ENCODE peak calls at places on chromosome 17, in nine cellular contexts. B is hepatocyte, V is GM23338, R is OCI-LY7, E is PC-3, C is MM.1S, N is GM23248, X is SK-N-SH, U is HCT116. I is an unnamed sample.
A peak's percentile ranks its signal among the peaks of the same experiment; 100 is the strongest.

GRCh38 chr17:49972486-49973270 is 3.7 kb downstream of the DLX4 start:
- DNase-seq in B (no peak), V (peak; percentile 67), R (no peak), E (no peak), C (no peak), N (peak; percentile 39), X (no peak), U (no peak), I (peak; percentile 65)

GRCh38 chr17:935485-935884 is 44.1 kb downstream of the NXN start:
- DNase-seq in B (no peak), V (no peak), R (no peak), E (peak; percentile 18), C (no peak), N (no peak), X (no peak), U (peak; percentile 73), I (no peak)

GRCh38 chr17:44981221-44981968 is 13.3 kb upstream of the C1QL1 start:
- DNase-seq in B (peak; percentile 45), V (no peak), R (no peak), E (peak; percentile 92), C (no peak), N (peak; percentile 30), X (no peak), U (no peak), I (no peak)

GRCh38 chr17:80758793-80759673 is 214.4 kb downstream of the RPTOR start:
- DNase-seq in B (no peak), V (no peak), R (no peak), E (no peak), C (no peak), N (peak; percentile 42), X (no peak), U (no peak), I (no peak)

GRCh38 chr17:66777689-66778225 is 57.2 kb upstream of the CACNG5 start:
- DNase-seq in B (peak; percentile 23), V (peak; percentile 93), R (no peak), E (no peak), C (no peak), N (peak; percentile 10), X (no peak), U (no peak), I (peak; percentile 37)

GRCh38 chr17:48048321-48049140 is at the start of gene NFE2L1:
- DNase-seq in B (peak; percentile 93), V (peak; percentile 89), R (peak; percentile 65), E (peak; percentile 90), C (peak; percentile 82), N (peak; percentile 96), X (peak; percentile 94), U (peak; percentile 96), I (no peak)

GRCh38 chr17:59377410-59377809 is 46.0 kb downstream of the YPEL2 start:
- DNase-seq in B (no peak), V (no peak), R (no peak), E (no peak), C (no peak), N (peak; percentile 55), X (peak; percentile 67), U (no peak), I (no peak)

GRCh38 chr17:77824780-77825280 is 133.7 kb upstream of the TNRC6C start:
- DNase-seq in B (no peak), V (no peak), R (no peak), E (no peak), C (no peak), N (no peak), X (peak; percentile 19), U (no peak), I (no peak)

GRCh38 chr17:83161298-83162034 is 82.1 kb downstream of the METRNL start:
- DNase-seq in B (peak; percentile 30), V (no peak), R (no peak), E (peak; percentile 12), C (no peak), N (peak; percentile 89), X (no peak), U (no peak), I (no peak)

GRCh38 chr17:40301315-40301714 is 7.7 kb upstream of the RARA start:
- DNase-seq in B (no peak), V (peak; percentile 64), R (no peak), E (peak; percentile 25), C (no peak), N (no peak), X (no peak), U (no peak), I (no peak)

GRCh38 chr17:3556239-3556904 is 1.2 kb downstream of the TRPV3 start:
- DNase-seq in B (no peak), V (no peak), R (no peak), E (no peak), C (no peak), N (no peak), X (no peak), U (no peak), I (no peak)

DNA sequence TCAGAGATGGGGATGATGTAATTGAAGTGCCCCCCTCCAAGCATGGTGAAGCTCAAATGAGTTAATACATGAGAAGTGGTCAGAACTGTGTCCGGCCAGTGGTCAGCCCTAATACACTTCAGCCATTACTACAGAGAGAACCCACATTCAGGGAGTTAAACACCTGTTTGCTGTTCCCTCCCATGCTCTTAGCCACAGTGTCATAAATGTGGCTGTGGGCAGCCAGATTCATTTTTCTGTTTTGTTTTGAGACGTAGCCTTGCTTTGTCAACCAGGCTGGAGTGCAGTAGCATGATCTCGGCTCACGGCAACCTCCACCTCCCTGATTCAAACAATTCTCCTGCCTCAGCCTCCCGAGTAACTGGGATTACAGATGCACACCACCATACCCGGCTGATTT is 139.9 kb downstream of the DNAH9 start:
- DNase-seq in B (no peak), V (no peak), R (no peak), E (no peak), C (peak; percentile 7), N (no peak), X (no peak), U (no peak), I (no peak)
- H3K4me2 ChIP-seq in B (no peak overlapping the region), V (no peak overlapping the region), R (no peak overlapping the region), E (no peak overlapping the region), C (peak overlapping the region; percentile 36), N (no peak overlapping the region), X (no peak overlapping the region), U (no peak overlapping the region), I (no peak overlapping the region)

GRCh38 chr17:73104450-73104849 is 12.0 kb upstream of the SLC39A11 start:
- DNase-seq in B (no peak), V (no peak), R (no peak), E (no peak), C (no peak), N (no peak), X (no peak), U (no peak), I (no peak)
- TF ChIP-seq EZH2phosphoT487 in B (no peak), V (no peak), R (no peak), E (no peak), C (no peak), N (no peak), X (no peak), U (no peak), I (no peak)

GRCh38 chr17:68198931-68199836 is 48.7 kb upstream of the AMZ2 start:
- DNase-seq in B (peak; percentile 29), V (peak; percentile 58), R (no peak), E (peak; percentile 19), C (no peak), N (peak; percentile 26), X (peak; percentile 72), U (no peak), I (peak; percentile 53)

GRCh38 chr17:68200689-68201424 is 47.0 kb upstream of the AMZ2 start:
- DNase-seq in B (peak; percentile 86), V (peak; percentile 87), R (peak; percentile 87), E (peak; percentile 83), C (peak; percentile 58), N (peak; percentile 73), X (peak; percentile 94), U (peak; percentile 58), I (peak; percentile 91)

GRCh38 chr17:68201425-68201785 is 46.4 kb upstream of the AMZ2 start:
- DNase-seq in B (no peak), V (no peak), R (no peak), E (no peak), C (no peak), N (no peak), X (no peak), U (no peak), I (no peak)

GRCh38 chr17:68197997-68198930 is 49.6 kb upstream of the AMZ2 start:
- DNase-seq in B (peak; percentile 39), V (peak; percentile 77), R (no peak), E (peak; percentile 79), C (no peak), N (no peak), X (peak; percentile 46), U (no peak), I (peak; percentile 16)

DNA sequence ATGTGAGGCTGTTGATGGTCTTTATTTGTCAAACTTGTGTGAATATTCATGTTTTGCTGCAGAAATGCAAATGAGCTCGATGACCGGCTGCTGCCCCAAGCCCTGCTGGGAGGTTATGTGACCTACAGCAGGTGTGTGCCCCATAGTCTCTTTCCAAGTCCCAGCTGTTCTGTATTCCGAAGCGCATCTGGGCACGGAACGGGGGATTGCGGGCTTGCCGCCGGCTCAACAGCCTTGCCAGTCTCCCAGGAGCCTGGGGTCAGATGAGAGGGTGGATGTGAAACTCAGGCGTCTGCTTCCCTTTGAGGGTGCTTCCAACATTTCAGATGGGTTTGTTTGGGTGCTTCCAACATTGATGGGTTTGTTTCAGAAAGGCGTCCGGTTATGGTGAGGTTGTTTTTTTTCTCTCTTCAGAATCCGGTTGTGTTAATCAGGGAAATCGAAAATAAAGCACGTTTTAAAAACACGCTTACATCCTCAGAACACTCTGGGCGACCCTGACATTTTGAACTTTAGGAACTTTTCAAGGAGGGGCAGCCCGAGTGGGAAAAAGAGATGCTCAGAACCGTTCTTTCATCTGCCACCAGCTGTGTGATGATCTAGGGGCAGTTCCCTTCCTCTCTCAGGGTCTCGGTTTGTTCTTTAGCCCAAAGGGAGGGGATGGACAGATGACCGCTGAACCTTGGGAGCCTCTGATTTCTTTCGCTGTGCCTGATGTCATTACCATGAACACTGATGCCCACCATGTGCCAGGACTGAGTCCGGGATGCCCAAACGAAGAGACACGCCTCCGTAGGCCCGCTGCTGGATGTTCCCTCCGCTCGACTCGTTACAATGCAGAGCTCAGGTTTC is 47.8 kb upstream of the AMZ2 start:
- DNase-seq in B (no peak), V (peak; percentile 54), R (peak; percentile 37), E (no peak), C (no peak), N (no peak), X (peak; percentile 46), U (no peak), I (peak; percentile 21)
- H4K20me1 ChIP-seq in B (no peaks in the 10 kb centered on the region), V (peaks cover 11% of the 10 kb centered on the region), R (no peaks in the 10 kb centered on the region), E (no peaks in the 10 kb centered on the region), C (no peaks in the 10 kb centered on the region), N (no peaks in the 10 kb centered on the region), X (no peaks in the 10 kb centered on the region), U (no peaks in the 10 kb centered on the region), I (peaks cover 38% of the 10 kb centered on the region)

DNA sequence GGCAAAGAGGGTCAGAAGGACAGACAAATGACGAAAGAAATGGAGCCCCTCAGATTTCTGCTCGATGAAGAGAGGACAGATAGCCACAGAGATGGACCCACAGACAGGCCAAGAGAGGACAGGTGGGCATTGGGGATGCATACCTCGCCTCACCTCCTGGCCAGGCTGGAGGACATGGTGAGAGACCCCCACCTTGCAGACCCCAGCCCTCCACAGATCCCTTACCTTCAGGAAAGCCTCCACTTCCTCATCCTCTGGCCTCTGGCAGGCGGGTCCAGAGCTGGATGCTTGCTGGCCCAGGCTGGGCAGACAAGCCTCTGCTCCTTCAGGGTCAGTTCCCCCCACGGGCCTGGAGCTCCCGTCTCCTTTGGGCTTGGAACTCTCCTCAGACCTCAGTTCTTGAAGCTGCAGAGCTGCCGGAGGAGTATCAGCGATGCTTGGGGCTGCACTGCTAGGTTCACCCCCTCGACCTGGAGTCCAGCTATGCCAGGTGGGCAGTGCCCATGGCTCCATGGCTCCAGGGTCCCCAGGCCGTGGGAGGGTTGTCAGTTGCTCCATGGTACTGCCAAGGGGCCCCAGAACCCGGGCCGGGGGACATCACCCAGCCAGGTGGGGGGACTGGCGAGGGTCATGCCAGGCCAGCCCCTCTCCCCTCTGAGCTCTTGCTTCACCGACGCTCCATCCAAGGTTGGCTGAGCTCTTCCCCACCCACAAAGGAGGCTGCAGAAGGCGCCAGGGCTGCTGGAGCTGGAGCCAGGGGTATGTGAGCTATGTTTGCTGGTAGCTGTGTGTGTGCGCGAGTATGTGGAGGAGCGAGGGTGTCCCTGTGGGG is 1.0 kb downstream of the TSPOAP1 start:
- DNase-seq in B (no peak), V (no peak), R (peak; percentile 70), E (no peak), C (no peak), N (no peak), X (peak; percentile 44), U (no peak), I (no peak)
- H3K4me2 ChIP-seq in B (no peak overlapping the region), V (no peak overlapping the region), R (peak overlapping the region; percentile 92), E (no peak overlapping the region), C (no peak overlapping the region), N (no peak overlapping the region), X (no peak overlapping the region), U (no peak overlapping the region), I (no peak overlapping the region)

I was measured in neural progenitor cell.